ENCODE peak calls at places on chromosomes 4 and X, in eight cellular contexts. One of them, this sample, is unnamed.

GRCh38 chr4:113181289-113182007 is 132.0 kb downstream of the ANK2 start:
- ATAC-seq in foreskin keratinocyte: no peak
- ATAC-seq in heart left ventricle: peak; percentile 88
- ATAC-seq in sciatic nerve: peak; percentile 21
- ATAC-seq in left lobe of liver: peak; percentile 75
- ATAC-seq in T-cell: no peak
- ATAC-seq in aorta: peak; percentile 38
- ATAC-seq in central memory CD8-positive, alpha-beta T cell: no peak
- ATAC-seq in this sample: no peak

GRCh38 chr4:99013884-99014523 is 18.5 kb downstream of the METAP1 start:
- ATAC-seq in foreskin keratinocyte: no peak
- ATAC-seq in heart left ventricle: no peak
- ATAC-seq in sciatic nerve: no peak
- ATAC-seq in left lobe of liver: no peak
- ATAC-seq in T-cell: no peak
- ATAC-seq in aorta: no peak
- ATAC-seq in central memory CD8-positive, alpha-beta T cell: no peak
- ATAC-seq in this sample: peak; percentile 46

GRCh38 chrX:123432362-123433150 is 248.5 kb downstream of the GRIA3 start:
- ATAC-seq in foreskin keratinocyte: no peak
- ATAC-seq in heart left ventricle: no peak
- ATAC-seq in sciatic nerve: no peak
- ATAC-seq in left lobe of liver: no peak
- ATAC-seq in T-cell: no peak
- ATAC-seq in aorta: no peak
- ATAC-seq in central memory CD8-positive, alpha-beta T cell: no peak
- ATAC-seq in this sample: peak; percentile 77

GRCh38 chr4:151193414-151193813 is 83.5 kb upstream of the PRSS48 start:
- ATAC-seq in foreskin keratinocyte: no peak
- ATAC-seq in heart left ventricle: no peak
- ATAC-seq in sciatic nerve: no peak
- ATAC-seq in left lobe of liver: no peak
- ATAC-seq in T-cell: no peak
- ATAC-seq in aorta: no peak
- ATAC-seq in central memory CD8-positive, alpha-beta T cell: no peak
- ATAC-seq in this sample: no peak

GRCh38 chrX:71634366-71634765 is 16.1 kb upstream of the CXCR3 start:
- ATAC-seq in foreskin keratinocyte: no peak
- ATAC-seq in heart left ventricle: peak; percentile 74
- ATAC-seq in sciatic nerve: no peak
- ATAC-seq in left lobe of liver: no peak
- ATAC-seq in T-cell: no peak
- ATAC-seq in aorta: no peak
- ATAC-seq in central memory CD8-positive, alpha-beta T cell: no peak
- ATAC-seq in this sample: no peak

GRCh38 chr4:126466848-126467247 is 1152.1 kb downstream of the FAT4 start:
- ATAC-seq in foreskin keratinocyte: no peak
- ATAC-seq in heart left ventricle: no peak
- ATAC-seq in sciatic nerve: no peak
- ATAC-seq in left lobe of liver: no peak
- ATAC-seq in T-cell: no peak
- ATAC-seq in aorta: no peak
- ATAC-seq in central memory CD8-positive, alpha-beta T cell: no peak
- ATAC-seq in this sample: no peak

GRCh38 chr4:79059631-79060399 is 120.6 kb upstream of the PAQR3 start:
- ATAC-seq in foreskin keratinocyte: no peak
- ATAC-seq in heart left ventricle: no peak
- ATAC-seq in sciatic nerve: no peak
- ATAC-seq in left lobe of liver: no peak
- ATAC-seq in T-cell: no peak
- ATAC-seq in aorta: no peak
- ATAC-seq in central memory CD8-positive, alpha-beta T cell: no peak
- ATAC-seq in this sample: no peak

GRCh38 chr4:141807501-141807900 is 171.1 kb downstream of the IL15 start:
- ATAC-seq in foreskin keratinocyte: peak; percentile 72
- ATAC-seq in heart left ventricle: no peak
- ATAC-seq in sciatic nerve: no peak
- ATAC-seq in left lobe of liver: no peak
- ATAC-seq in T-cell: no peak
- ATAC-seq in aorta: no peak
- ATAC-seq in central memory CD8-positive, alpha-beta T cell: no peak
- ATAC-seq in this sample: no peak

GRCh38 chr4:86014599-86014998 is 345.3 kb downstream of the MAPK10 start:
- ATAC-seq in foreskin keratinocyte: no peak
- ATAC-seq in heart left ventricle: no peak
- ATAC-seq in sciatic nerve: no peak
- ATAC-seq in left lobe of liver: no peak
- ATAC-seq in T-cell: no peak
- ATAC-seq in aorta: no peak
- ATAC-seq in central memory CD8-positive, alpha-beta T cell: no peak
- ATAC-seq in this sample: no peak

GRCh38 chr4:24067367-24067766 is 177.5 kb upstream of the PPARGC1A start:
- ATAC-seq in foreskin keratinocyte: no peak
- ATAC-seq in heart left ventricle: peak; percentile 48
- ATAC-seq in sciatic nerve: no peak
- ATAC-seq in left lobe of liver: no peak
- ATAC-seq in T-cell: no peak
- ATAC-seq in aorta: no peak
- ATAC-seq in central memory CD8-positive, alpha-beta T cell: no peak
- ATAC-seq in this sample: no peak

GRCh38 chr4:169062861-169063197 is 52.8 kb upstream of the CBR4 start:
- ATAC-seq in foreskin keratinocyte: no peak
- ATAC-seq in heart left ventricle: no peak
- ATAC-seq in sciatic nerve: peak; percentile 49
- ATAC-seq in left lobe of liver: peak; percentile 29
- ATAC-seq in T-cell: no peak
- ATAC-seq in aorta: peak; percentile 13
- ATAC-seq in central memory CD8-positive, alpha-beta T cell: no peak
- ATAC-seq in this sample: no peak

GRCh38 chr4:156970501-156971167 is 965 bp downstream of the PDGFC start:
- ATAC-seq in foreskin keratinocyte: peak; percentile 73
- ATAC-seq in heart left ventricle: peak; percentile 71
- ATAC-seq in sciatic nerve: peak; percentile 77
- ATAC-seq in left lobe of liver: peak; percentile 60
- ATAC-seq in T-cell: no peak
- ATAC-seq in aorta: peak; percentile 78
- ATAC-seq in central memory CD8-positive, alpha-beta T cell: no peak
- ATAC-seq in this sample: peak; percentile 67

GRCh38 chr4:110207233-110207632 is 8.8 kb upstream of the ELOVL6 start:
- ATAC-seq in foreskin keratinocyte: no peak
- ATAC-seq in heart left ventricle: no peak
- ATAC-seq in sciatic nerve: no peak
- ATAC-seq in left lobe of liver: peak; percentile 57
- ATAC-seq in T-cell: no peak
- ATAC-seq in aorta: no peak
- ATAC-seq in central memory CD8-positive, alpha-beta T cell: no peak
- ATAC-seq in this sample: no peak

GRCh38 chr4:2290488-2290887 is 28.6 kb upstream of the MXD4 start:
- ATAC-seq in foreskin keratinocyte: no peak
- ATAC-seq in heart left ventricle: no peak
- ATAC-seq in sciatic nerve: no peak
- ATAC-seq in left lobe of liver: no peak
- ATAC-seq in T-cell: no peak
- ATAC-seq in aorta: no peak
- ATAC-seq in central memory CD8-positive, alpha-beta T cell: no peak
- ATAC-seq in this sample: no peak

GRCh38 chr4:156775803-156776202 is 195.8 kb downstream of the PDGFC start:
- ATAC-seq in foreskin keratinocyte: no peak
- ATAC-seq in heart left ventricle: peak; percentile 61
- ATAC-seq in sciatic nerve: peak; percentile 60
- ATAC-seq in left lobe of liver: no peak
- ATAC-seq in T-cell: no peak
- ATAC-seq in aorta: no peak
- ATAC-seq in central memory CD8-positive, alpha-beta T cell: no peak
- ATAC-seq in this sample: no peak

GRCh38 chr4:7067147-7067522 is 729 bp downstream of the GRPEL1 start:
- ATAC-seq in foreskin keratinocyte: no peak
- ATAC-seq in heart left ventricle: no peak
- ATAC-seq in sciatic nerve: no peak
- ATAC-seq in left lobe of liver: peak; percentile 11
- ATAC-seq in T-cell: no peak
- ATAC-seq in aorta: no peak
- ATAC-seq in central memory CD8-positive, alpha-beta T cell: no peak
- ATAC-seq in this sample: peak; percentile 46

GRCh38 chrX:48936429-48937064 is 17.7 kb upstream of the PIM2 start:
- ATAC-seq in foreskin keratinocyte: no peak
- ATAC-seq in heart left ventricle: no peak
- ATAC-seq in sciatic nerve: no peak
- ATAC-seq in left lobe of liver: no peak
- ATAC-seq in T-cell: no peak
- ATAC-seq in aorta: no peak
- ATAC-seq in central memory CD8-positive, alpha-beta T cell: no peak
- ATAC-seq in this sample: no peak

GRCh38 chr4:40292313-40292759 is 42.8 kb upstream of the CHRNA9 start:
- ATAC-seq in foreskin keratinocyte: peak; percentile 11
- ATAC-seq in heart left ventricle: no peak
- ATAC-seq in sciatic nerve: no peak
- ATAC-seq in left lobe of liver: no peak
- ATAC-seq in T-cell: no peak
- ATAC-seq in aorta: no peak
- ATAC-seq in central memory CD8-positive, alpha-beta T cell: no peak
- ATAC-seq in this sample: no peak

GRCh38 chrX:10031743-10032142 is 64.6 kb downstream of the CLDN34 start:
- ATAC-seq in foreskin keratinocyte: no peak
- ATAC-seq in heart left ventricle: no peak
- ATAC-seq in sciatic nerve: no peak
- ATAC-seq in left lobe of liver: no peak
- ATAC-seq in T-cell: no peak
- ATAC-seq in aorta: no peak
- ATAC-seq in central memory CD8-positive, alpha-beta T cell: no peak
- ATAC-seq in this sample: no peak

GRCh38 chr4:111821342-111821741 is 323.9 kb upstream of the FAM241A start:
- ATAC-seq in foreskin keratinocyte: no peak
- ATAC-seq in heart left ventricle: no peak
- ATAC-seq in sciatic nerve: no peak
- ATAC-seq in left lobe of liver: no peak
- ATAC-seq in T-cell: no peak
- ATAC-seq in aorta: no peak
- ATAC-seq in central memory CD8-positive, alpha-beta T cell: no peak
- ATAC-seq in this sample: no peak

GRCh38 chrX:70139736-70140135 is 6.5 kb downstream of the IGBP1 start:
- ATAC-seq in foreskin keratinocyte: no peak
- ATAC-seq in heart left ventricle: no peak
- ATAC-seq in sciatic nerve: no peak
- ATAC-seq in left lobe of liver: no peak
- ATAC-seq in T-cell: no peak
- ATAC-seq in aorta: no peak
- ATAC-seq in central memory CD8-positive, alpha-beta T cell: no peak
- ATAC-seq in this sample: no peak

GRCh38 chr4:177696438-177696966 is 254.3 kb upstream of the AGA start:
- ATAC-seq in foreskin keratinocyte: no peak
- ATAC-seq in heart left ventricle: no peak
- ATAC-seq in sciatic nerve: no peak
- ATAC-seq in left lobe of liver: no peak
- ATAC-seq in T-cell: no peak
- ATAC-seq in aorta: no peak
- ATAC-seq in central memory CD8-positive, alpha-beta T cell: no peak
- ATAC-seq in this sample: no peak

GRCh38 chrX:106919932-106920452 is at the start of gene CLDN2:
- ATAC-seq in foreskin keratinocyte: no peak
- ATAC-seq in heart left ventricle: no peak
- ATAC-seq in sciatic nerve: no peak
- ATAC-seq in left lobe of liver: no peak
- ATAC-seq in T-cell: no peak
- ATAC-seq in aorta: no peak
- ATAC-seq in central memory CD8-positive, alpha-beta T cell: no peak
- ATAC-seq in this sample: no peak

GRCh38 chrX:45795546-45795945 is 594.9 kb upstream of the DIPK2B start:
- ATAC-seq in foreskin keratinocyte: no peak
- ATAC-seq in heart left ventricle: no peak
- ATAC-seq in sciatic nerve: no peak
- ATAC-seq in left lobe of liver: no peak
- ATAC-seq in T-cell: no peak
- ATAC-seq in aorta: no peak
- ATAC-seq in central memory CD8-positive, alpha-beta T cell: no peak
- ATAC-seq in this sample: no peak

GRCh38 chr4:7841071-7841470 is 98.6 kb downstream of the AFAP1 start:
- ATAC-seq in foreskin keratinocyte: no peak
- ATAC-seq in heart left ventricle: no peak
- ATAC-seq in sciatic nerve: no peak
- ATAC-seq in left lobe of liver: no peak
- ATAC-seq in T-cell: no peak
- ATAC-seq in aorta: no peak
- ATAC-seq in central memory CD8-positive, alpha-beta T cell: no peak
- ATAC-seq in this sample: no peak

GRCh38 chrX:131083510-131084142 is 25.5 kb downstream of the ARHGAP36 start:
- ATAC-seq in foreskin keratinocyte: no peak
- ATAC-seq in heart left ventricle: no peak
- ATAC-seq in sciatic nerve: no peak
- ATAC-seq in left lobe of liver: no peak
- ATAC-seq in T-cell: no peak
- ATAC-seq in aorta: no peak
- ATAC-seq in central memory CD8-positive, alpha-beta T cell: no peak
- ATAC-seq in this sample: no peak

GRCh38 chr4:184420402-184420801 is 53.9 kb downstream of the IRF2 start:
- ATAC-seq in foreskin keratinocyte: no peak
- ATAC-seq in heart left ventricle: no peak
- ATAC-seq in sciatic nerve: no peak
- ATAC-seq in left lobe of liver: no peak
- ATAC-seq in T-cell: peak; percentile 26
- ATAC-seq in aorta: no peak
- ATAC-seq in central memory CD8-positive, alpha-beta T cell: no peak
- ATAC-seq in this sample: no peak

GRCh38 chr4:156971168-156971601 is 414 bp downstream of the PDGFC start:
- ATAC-seq in foreskin keratinocyte: peak; percentile 7
- ATAC-seq in heart left ventricle: peak; percentile 36
- ATAC-seq in sciatic nerve: peak; percentile 8
- ATAC-seq in left lobe of liver: peak; percentile 25
- ATAC-seq in T-cell: no peak
- ATAC-seq in aorta: peak; percentile 7
- ATAC-seq in central memory CD8-positive, alpha-beta T cell: no peak
- ATAC-seq in this sample: peak; percentile 24

GRCh38 chrX:12309733-12310054 is 171.4 kb downstream of the FRMPD4 start:
- ATAC-seq in foreskin keratinocyte: no peak
- ATAC-seq in heart left ventricle: no peak
- ATAC-seq in sciatic nerve: no peak
- ATAC-seq in left lobe of liver: no peak
- ATAC-seq in T-cell: no peak
- ATAC-seq in aorta: no peak
- ATAC-seq in central memory CD8-positive, alpha-beta T cell: no peak
- ATAC-seq in this sample: no peak

GRCh38 chrX:34873500-34874225 is 68.9 kb upstream of the FAM47B start:
- ATAC-seq in foreskin keratinocyte: no peak
- ATAC-seq in heart left ventricle: no peak
- ATAC-seq in sciatic nerve: no peak
- ATAC-seq in left lobe of liver: no peak
- ATAC-seq in T-cell: no peak
- ATAC-seq in aorta: no peak
- ATAC-seq in central memory CD8-positive, alpha-beta T cell: no peak
- ATAC-seq in this sample: no peak

GRCh38 chr4:108029321-108029720 is 39.6 kb downstream of the HADH start:
- ATAC-seq in foreskin keratinocyte: no peak
- ATAC-seq in heart left ventricle: no peak
- ATAC-seq in sciatic nerve: no peak
- ATAC-seq in left lobe of liver: peak; percentile 10
- ATAC-seq in T-cell: peak; percentile 70
- ATAC-seq in aorta: no peak
- ATAC-seq in central memory CD8-positive, alpha-beta T cell: peak; percentile 31
- ATAC-seq in this sample: no peak

GRCh38 chrX:119726900-119727555 is 31.4 kb upstream of the SOWAHD start:
- ATAC-seq in foreskin keratinocyte: peak; percentile 25
- ATAC-seq in heart left ventricle: no peak
- ATAC-seq in sciatic nerve: no peak
- ATAC-seq in left lobe of liver: no peak
- ATAC-seq in T-cell: peak; percentile 91
- ATAC-seq in aorta: no peak
- ATAC-seq in central memory CD8-positive, alpha-beta T cell: peak; percentile 85
- ATAC-seq in this sample: no peak

GRCh38 chr4:27620886-27621285 is 760.2 kb downstream of the STIM2 start:
- ATAC-seq in foreskin keratinocyte: no peak
- ATAC-seq in heart left ventricle: no peak
- ATAC-seq in sciatic nerve: peak; percentile 26
- ATAC-seq in left lobe of liver: no peak
- ATAC-seq in T-cell: no peak
- ATAC-seq in aorta: no peak
- ATAC-seq in central memory CD8-positive, alpha-beta T cell: no peak
- ATAC-seq in this sample: no peak

GRCh38 chrX:123625477-123625876 is 107.4 kb downstream of the THOC2 start:
- ATAC-seq in foreskin keratinocyte: no peak
- ATAC-seq in heart left ventricle: no peak
- ATAC-seq in sciatic nerve: no peak
- ATAC-seq in left lobe of liver: no peak
- ATAC-seq in T-cell: no peak
- ATAC-seq in aorta: no peak
- ATAC-seq in central memory CD8-positive, alpha-beta T cell: no peak
- ATAC-seq in this sample: no peak

This sample was measured in esophagus mucosa.